ENCODE peak calls at places on chromosomes 16 and 17, in four cellular contexts. One of them, this sample, is unnamed.

GRCh38 chr17:75824591-75825518 is 19.3 kb downstream of the UNC13D start:
- DNase-seq in IMR-90: no peak
- DNase-seq in mesendoderm: no peak
- DNase-seq in neuronal stem cell: no peak
- DNase-seq in this sample: no peak

GRCh38 chr17:9053406-9053805 is 32.1 kb downstream of the NTN1 start:
- DNase-seq in IMR-90: no peak
- DNase-seq in mesendoderm: no peak
- DNase-seq in neuronal stem cell: no peak
- DNase-seq in this sample: no peak

GRCh38 chr17:70021726-70022125 is 53.3 kb upstream of the KCNJ16 start:
- DNase-seq in IMR-90: peak; percentile 7
- DNase-seq in mesendoderm: peak; percentile 21
- DNase-seq in neuronal stem cell: no peak
- DNase-seq in this sample: no peak

GRCh38 chr16:11205754-11206459 is 50.1 kb downstream of the SOCS1 start:
- DNase-seq in IMR-90: peak; percentile 42
- DNase-seq in mesendoderm: peak; percentile 66
- DNase-seq in neuronal stem cell: no peak
- DNase-seq in this sample: no peak

GRCh38 chr16:68190099-68190498 is 45.8 kb downstream of the ESRP2 start:
- DNase-seq in IMR-90: no peak
- DNase-seq in mesendoderm: no peak
- DNase-seq in neuronal stem cell: no peak
- DNase-seq in this sample: no peak

GRCh38 chr17:10532026-10532425 is 13.7 kb upstream of the MYH1 start:
- DNase-seq in IMR-90: no peak
- DNase-seq in mesendoderm: no peak
- DNase-seq in neuronal stem cell: no peak
- DNase-seq in this sample: no peak

GRCh38 chr16:21242756-21243155 is 9.3 kb downstream of the ANKS4B start:
- DNase-seq in IMR-90: no peak
- DNase-seq in mesendoderm: no peak
- DNase-seq in neuronal stem cell: no peak
- DNase-seq in this sample: no peak

GRCh38 chr16:67930678-67931211 is 917 bp downstream of the CTRL start:
- DNase-seq in IMR-90: no peak
- DNase-seq in mesendoderm: no peak
- DNase-seq in neuronal stem cell: no peak
- DNase-seq in this sample: no peak

GRCh38 chr16:30065943-30066881 is 652 bp downstream of the ALDOA start:
- DNase-seq in IMR-90: peak; percentile 70
- DNase-seq in mesendoderm: peak; percentile 54
- DNase-seq in neuronal stem cell: no peak
- DNase-seq in this sample: no peak

GRCh38 chr16:12314786-12315185 is 338.3 kb downstream of the SNX29 start:
- DNase-seq in IMR-90: no peak
- DNase-seq in mesendoderm: no peak
- DNase-seq in neuronal stem cell: no peak
- DNase-seq in this sample: no peak

GRCh38 chr17:16363749-16364536 is 10.7 kb upstream of the CENPV start:
- DNase-seq in IMR-90: peak; percentile 69
- DNase-seq in mesendoderm: peak; percentile 85
- DNase-seq in neuronal stem cell: peak; percentile 76
- DNase-seq in this sample: peak; percentile 87

GRCh38 chr16:86272744-86273143 is 237.6 kb upstream of the FOXF1 start:
- DNase-seq in IMR-90: no peak
- DNase-seq in mesendoderm: no peak
- DNase-seq in neuronal stem cell: no peak
- DNase-seq in this sample: no peak

GRCh38 chr16:67967956-67968439 is 439 bp downstream of the SLC12A4 start:
- DNase-seq in IMR-90: peak; percentile 25
- DNase-seq in mesendoderm: peak; percentile 35
- DNase-seq in neuronal stem cell: peak; percentile 32
- DNase-seq in this sample: no peak

GRCh38 chr16:11609474-11610120 is 22.9 kb upstream of the LITAF start:
- DNase-seq in IMR-90: no peak
- DNase-seq in mesendoderm: no peak
- DNase-seq in neuronal stem cell: no peak
- DNase-seq in this sample: no peak

GRCh38 chr16:78437352-78437968 is 338.0 kb downstream of the WWOX start:
- DNase-seq in IMR-90: peak; percentile 1
- DNase-seq in mesendoderm: peak; percentile 33
- DNase-seq in neuronal stem cell: peak; percentile 21
- DNase-seq in this sample: no peak

GRCh38 chr16:5709889-5710288 is 612.3 kb upstream of the EEF2KMT start:
- DNase-seq in IMR-90: peak; percentile 0
- DNase-seq in mesendoderm: peak; percentile 73
- DNase-seq in neuronal stem cell: peak; percentile 69
- DNase-seq in this sample: peak; percentile 30

GRCh38 chr17:10879110-10879509 is 41.2 kb upstream of the PIRT start:
- DNase-seq in IMR-90: no peak
- DNase-seq in mesendoderm: peak; percentile 75
- DNase-seq in neuronal stem cell: peak; percentile 18
- DNase-seq in this sample: peak; percentile 68

GRCh38 chr16:5422047-5422446 is 324.5 kb upstream of the EEF2KMT start:
- DNase-seq in IMR-90: no peak
- DNase-seq in mesendoderm: no peak
- DNase-seq in neuronal stem cell: no peak
- DNase-seq in this sample: no peak

GRCh38 chr16:52611817-52612673 is 65.1 kb upstream of the TOX3 start:
- DNase-seq in IMR-90: no peak
- DNase-seq in mesendoderm: no peak
- DNase-seq in neuronal stem cell: no peak
- DNase-seq in this sample: no peak

GRCh38 chr17:36667922-36668321 is 66.5 kb downstream of the MRM1 start:
- DNase-seq in IMR-90: no peak
- DNase-seq in mesendoderm: no peak
- DNase-seq in neuronal stem cell: no peak
- DNase-seq in this sample: no peak

GRCh38 chr17:2214887-2215615 is 88.5 kb downstream of the SMG6 start:
- DNase-seq in IMR-90: peak; percentile 88
- DNase-seq in mesendoderm: no peak
- DNase-seq in neuronal stem cell: no peak
- DNase-seq in this sample: no peak

GRCh38 chr16:20610192-20610891 is 34.2 kb upstream of the ACSM2B start:
- DNase-seq in IMR-90: no peak
- DNase-seq in mesendoderm: no peak
- DNase-seq in neuronal stem cell: no peak
- DNase-seq in this sample: no peak

GRCh38 chr16:87057291-87057881 is 259.8 kb downstream of the C16orf95 start:
- DNase-seq in IMR-90: no peak
- DNase-seq in mesendoderm: peak; percentile 70
- DNase-seq in neuronal stem cell: no peak
- DNase-seq in this sample: peak; percentile 73

GRCh38 chr16:22373662-22374310 is 633 bp downstream of the CDR2 start:
- DNase-seq in IMR-90: no peak
- DNase-seq in mesendoderm: peak; percentile 44
- DNase-seq in neuronal stem cell: peak; percentile 23
- DNase-seq in this sample: peak; percentile 38

GRCh38 chr17:491086-492014 is 138.7 kb upstream of the RPH3AL start:
- DNase-seq in IMR-90: peak; percentile 69
- DNase-seq in mesendoderm: no peak
- DNase-seq in neuronal stem cell: peak; percentile 55
- DNase-seq in this sample: peak; percentile 66

GRCh38 chr16:87463722-87464690 is 28.8 kb downstream of the ZCCHC14 start:
- DNase-seq in IMR-90: peak; percentile 89
- DNase-seq in mesendoderm: no peak
- DNase-seq in neuronal stem cell: no peak
- DNase-seq in this sample: no peak

GRCh38 chr16:52497067-52497816 is 49.7 kb downstream of the TOX3 start:
- DNase-seq in IMR-90: no peak
- DNase-seq in mesendoderm: no peak
- DNase-seq in neuronal stem cell: no peak
- DNase-seq in this sample: no peak

GRCh38 chr17:2433696-2434095 is 32.8 kb upstream of the MNT start:
- DNase-seq in IMR-90: peak; percentile 50
- DNase-seq in mesendoderm: peak; percentile 21
- DNase-seq in neuronal stem cell: no peak
- DNase-seq in this sample: no peak

GRCh38 chr16:72995151-72995881 is 52.6 kb downstream of the ZFHX3 start:
- DNase-seq in IMR-90: no peak
- DNase-seq in mesendoderm: peak; percentile 69
- DNase-seq in neuronal stem cell: peak; percentile 47
- DNase-seq in this sample: peak; percentile 68

GRCh38 chr16:24729967-24730815 is 740 bp downstream of the TNRC6A start:
- DNase-seq in IMR-90: peak; percentile 18
- DNase-seq in mesendoderm: peak; percentile 38
- DNase-seq in neuronal stem cell: peak; percentile 20
- DNase-seq in this sample: no peak

GRCh38 chr16:71628810-71629209 is 2.8 kb downstream of the MARVELD3 start:
- DNase-seq in IMR-90: no peak
- DNase-seq in mesendoderm: peak; percentile 63
- DNase-seq in neuronal stem cell: no peak
- DNase-seq in this sample: no peak

GRCh38 chr17:35554668-35555067 is 6.0 kb downstream of the SLFN14 start:
- DNase-seq in IMR-90: no peak
- DNase-seq in mesendoderm: no peak
- DNase-seq in neuronal stem cell: no peak
- DNase-seq in this sample: no peak

GRCh38 chr17:32941419-32942032 is 13.6 kb downstream of the TMEM98 start:
- DNase-seq in IMR-90: no peak
- DNase-seq in mesendoderm: no peak
- DNase-seq in neuronal stem cell: no peak
- DNase-seq in this sample: no peak
- H2BK120ac ChIP-seq in IMR-90: no peak overlapping the region
- H2BK120ac ChIP-seq in mesendoderm: no peak overlapping the region
- H2BK120ac ChIP-seq in neuronal stem cell: no peak overlapping the region
- H2BK120ac ChIP-seq in this sample: no peak overlapping the region

GRCh38 chr17:78718575-78719209 is 63.4 kb downstream of the CYTH1 start:
- DNase-seq in IMR-90: no peak
- DNase-seq in mesendoderm: no peak
- DNase-seq in neuronal stem cell: no peak
- DNase-seq in this sample: no peak
- H3K4me1 ChIP-seq in IMR-90: peaks cover 18% of the 10 kb centered on the region
- H3K4me1 ChIP-seq in mesendoderm: peaks cover 9% of the 10 kb centered on the region
- H3K4me1 ChIP-seq in neuronal stem cell: peaks cover 32% of the 10 kb centered on the region
- H3K4me1 ChIP-seq in this sample: peaks cover 8% of the 10 kb centered on the region

GRCh38 chr17:43416998-43417891 is 18.5 kb downstream of the ARL4D start:
- DNase-seq in IMR-90: peak; percentile 37
- DNase-seq in mesendoderm: no peak
- DNase-seq in neuronal stem cell: no peak
- DNase-seq in this sample: no peak

GRCh38 chr17:43423777-43424455 is 25.1 kb downstream of the ARL4D start:
- DNase-seq in IMR-90: no peak
- DNase-seq in mesendoderm: no peak
- DNase-seq in neuronal stem cell: no peak
- DNase-seq in this sample: no peak

GRCh38 chr17:43418441-43419374 is 19.9 kb downstream of the ARL4D start:
- DNase-seq in IMR-90: peak; percentile 92
- DNase-seq in mesendoderm: peak; percentile 77
- DNase-seq in neuronal stem cell: no peak
- DNase-seq in this sample: peak; percentile 61
- H2BK120ac ChIP-seq in IMR-90: peak overlapping the region; percentile 89
- H2BK120ac ChIP-seq in mesendoderm: no peak overlapping the region
- H2BK120ac ChIP-seq in neuronal stem cell: no peak overlapping the region
- H2BK120ac ChIP-seq in this sample: no peak overlapping the region

DNA sequence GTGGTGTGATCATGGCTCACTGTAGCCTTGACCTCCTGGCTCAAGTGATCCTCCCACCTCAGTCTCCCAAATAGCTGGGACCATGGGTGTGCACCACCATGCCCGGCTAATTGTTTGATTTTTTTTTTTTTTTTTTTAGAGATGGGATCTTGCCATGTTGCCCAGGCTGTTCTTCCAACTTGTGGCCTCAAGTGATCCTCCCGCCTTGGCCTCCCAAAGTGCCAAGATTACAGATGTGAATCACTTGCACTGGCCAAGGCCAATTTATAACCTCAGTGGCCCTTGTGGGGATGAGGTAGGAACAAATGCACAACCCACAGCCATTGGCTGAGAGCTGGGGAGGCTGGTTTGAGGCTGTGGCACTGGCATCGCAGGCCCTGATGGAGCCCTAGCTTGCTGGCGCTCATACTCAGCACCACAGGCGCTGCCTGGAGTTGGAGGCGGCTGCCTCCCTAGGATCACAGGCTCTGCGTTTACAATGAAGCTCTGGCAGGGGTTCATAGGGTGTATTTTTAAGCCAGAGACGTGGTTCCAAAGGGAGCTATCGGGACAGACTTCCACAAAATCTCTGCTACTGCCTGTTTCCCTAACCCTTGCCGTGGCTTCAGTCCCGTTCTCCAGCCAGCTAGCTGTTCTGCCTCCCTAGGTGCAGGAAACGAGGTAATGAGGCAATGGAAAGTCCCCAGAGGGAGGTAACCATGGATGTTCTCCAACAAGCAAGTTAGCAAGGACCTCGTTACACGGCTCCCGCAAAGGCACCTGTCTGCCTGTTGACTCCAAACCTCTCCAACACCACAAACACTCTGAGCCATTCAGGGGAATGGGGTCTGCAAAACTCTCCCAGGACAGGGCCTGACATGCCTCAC is 2.9 kb downstream of the ABCA3 start:
- DNase-seq in IMR-90: no peak
- DNase-seq in mesendoderm: no peak
- DNase-seq in neuronal stem cell: no peak
- DNase-seq in this sample: no peak
- H3K4me1 ChIP-seq in IMR-90: peaks cover 3% of the 10 kb centered on the region
- H3K4me1 ChIP-seq in mesendoderm: no peaks in the 10 kb centered on the region
- H3K4me1 ChIP-seq in neuronal stem cell: peaks cover 4% of the 10 kb centered on the region
- H3K4me1 ChIP-seq in this sample: no peaks in the 10 kb centered on the region

DNA sequence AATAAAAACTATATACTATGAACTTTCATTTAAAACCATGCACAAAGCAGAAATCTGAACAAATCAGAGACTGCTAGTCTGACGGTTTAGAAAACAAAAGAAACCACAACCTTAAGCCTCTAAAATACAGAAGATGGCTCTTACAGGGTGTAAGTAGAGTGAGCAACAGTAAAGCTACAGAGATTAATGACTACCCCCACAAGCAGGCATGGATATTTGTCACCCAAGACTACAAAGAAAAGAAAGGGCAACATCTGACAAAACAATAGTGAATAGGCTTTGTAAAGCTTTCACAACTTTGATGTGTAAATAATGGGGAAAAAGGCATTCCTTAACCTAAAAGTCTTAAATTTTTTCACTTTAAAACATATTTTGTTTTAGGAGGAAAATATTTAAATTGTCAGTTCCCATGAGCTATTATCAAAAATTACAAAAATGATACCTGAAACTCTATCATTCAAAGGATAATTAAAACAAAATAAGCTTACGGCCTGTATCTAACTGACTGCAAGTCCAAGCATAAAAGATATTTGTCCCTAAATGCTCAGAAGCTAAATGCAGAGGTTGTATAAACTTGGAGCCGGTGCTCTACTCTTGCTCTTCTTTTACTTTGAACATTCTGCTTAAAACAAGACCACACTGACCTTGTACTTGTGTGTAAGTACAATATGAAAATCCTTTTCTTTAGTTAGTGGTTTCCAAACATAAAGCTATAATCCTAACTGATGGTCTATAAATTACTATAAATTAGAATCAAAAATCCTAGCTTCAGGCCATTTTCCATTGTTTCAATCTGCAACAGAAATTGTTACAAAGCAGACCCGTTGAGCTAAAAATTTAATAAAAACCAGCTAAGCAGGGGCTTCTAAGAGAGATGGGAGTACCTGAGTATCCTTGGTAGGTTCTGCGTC is 74.8 kb downstream of the SPAG9 start:
- DNase-seq in IMR-90: no peak
- DNase-seq in mesendoderm: peak; percentile 43
- DNase-seq in neuronal stem cell: peak; percentile 54
- DNase-seq in this sample: no peak
- H2BK120ac ChIP-seq in IMR-90: no peak overlapping the region
- H2BK120ac ChIP-seq in mesendoderm: no peak overlapping the region
- H2BK120ac ChIP-seq in neuronal stem cell: no peak overlapping the region
- H2BK120ac ChIP-seq in this sample: no peak overlapping the region